ENCODE peak calls at places on chromosome 2, in seven cellular contexts. Z, C, W, R, Q, O and T are unnamed samples. For H3K4me1, the result is how much of the 10 kb centered on the place peaks cover.

GRCh38 chr2:60633615-60634014 is 80.2 kb upstream of the BCL11A start:
- DNase-seq in O (no peak), W (no peak), Q (no peak), Z (no peak), C (no peak), R (no peak), T (no peak)

GRCh38 chr2:86048383-86048701 is 57.3 kb downstream of the POLR1A start:
- DNase-seq in W (no peak), C (no peak), Q (no peak), R (no peak), O (peak), Z (no peak), T (peak)

GRCh38 chr2:179140546-179140945 is 90.6 kb upstream of the CCDC141 start:
- DNase-seq in R (no peak), O (no peak), Z (no peak), W (no peak), C (no peak), Q (no peak), T (no peak)

GRCh38 chr2:68124321-68124720 is 33.4 kb upstream of the PNO1 start:
- DNase-seq in C (no peak), W (no peak), Q (no peak), O (no peak), R (no peak), Z (no peak), T (no peak)

GRCh38 chr2:24763843-24764242 is 29.3 kb downstream of the PTRHD1 start:
- DNase-seq in Z (no peak), R (no peak), O (no peak), C (no peak), Q (no peak), W (no peak), T (no peak)

GRCh38 chr2:152588911-152589310 is 128.3 kb downstream of the PRPF40A start:
- DNase-seq in W (no peak), Z (no peak), O (no peak), Q (no peak), C (no peak), R (no peak), T (no peak)

GRCh38 chr2:71153585-71153984 is 23.2 kb downstream of the MPHOSPH10 start:
- DNase-seq in C (no peak), O (no peak), R (no peak), Z (no peak), Q (no peak), W (no peak), T (no peak)

GRCh38 chr2:232854082-232854481 is 16.0 kb upstream of the SNORC start:
- DNase-seq in C (no peak), Z (peak), Q (peak), W (no peak), R (no peak), O (no peak), T (no peak)

GRCh38 chr2:235218486-235218907 is 266.7 kb downstream of the SH3BP4 start:
- DNase-seq in Z (no peak), R (no peak), C (no peak), O (no peak), W (no peak), Q (no peak), T (no peak)

GRCh38 chr2:225438263-225438662 is 38.8 kb downstream of the NYAP2 start:
- DNase-seq in O (no peak), R (no peak), C (no peak), Q (no peak), Z (no peak), W (no peak), T (no peak)

GRCh38 chr2:58448065-58448507 is 207.0 kb upstream of the FANCL start:
- DNase-seq in O (no peak), W (no peak), Q (no peak), C (peak), Z (peak), R (peak), T (no peak)

GRCh38 chr2:75476778-75477177 is 84.0 kb downstream of the EVA1A start:
- DNase-seq in C (no peak), Q (no peak), R (no peak), W (no peak), O (no peak), Z (no peak), T (no peak)

GRCh38 chr2:127807678-127808353 is 3.2 kb downstream of the WDR33 start:
- DNase-seq in R (no peak), C (no peak), W (no peak), Z (no peak), O (no peak), Q (no peak), T (no peak)

GRCh38 chr2:210713122-210713521 is 156.7 kb downstream of the CPS1 start:
- DNase-seq in Z (no peak), C (no peak), O (no peak), R (no peak), Q (no peak), W (no peak), T (no peak)

GRCh38 chr2:9100080-9100876 is 96.8 kb upstream of the MBOAT2 start:
- DNase-seq in W (no peak), R (no peak), Q (no peak), Z (no peak), C (no peak), O (no peak), T (no peak)

GRCh38 chr2:146837857-146838256 is 1007.0 kb upstream of the ACVR2A start:
- DNase-seq in R (no peak), W (no peak), C (no peak), O (no peak), Q (no peak), Z (no peak), T (no peak)

GRCh38 chr2:12501469-12502147 is 215.1 kb upstream of the TRIB2 start:
- DNase-seq in C (no peak), W (no peak), Z (peak), O (peak), Q (no peak), R (no peak), T (no peak)

GRCh38 chr2:168494190-168494711 is 38.2 kb downstream of the CERS6 start:
- DNase-seq in O (no peak), W (no peak), Q (peak), R (no peak), C (peak), Z (peak), T (no peak)

GRCh38 chr2:222611684-222612083 is 44.2 kb downstream of the FARSB start:
- DNase-seq in C (no peak), W (no peak), Q (no peak), O (no peak), Z (no peak), R (no peak), T (no peak)

GRCh38 chr2:172995323-172996244 is 80.1 kb upstream of the MAP3K20 start:
- DNase-seq in Z (peak), O (no peak), C (peak), R (no peak), W (no peak), Q (no peak), T (no peak)

GRCh38 chr2:32366595-32366994 is 9.8 kb downstream of the BIRC6 start:
- DNase-seq in Q (no peak), W (no peak), O (no peak), R (no peak), Z (no peak), C (no peak), T (no peak)

GRCh38 chr2:147630585-147630984 is 214.2 kb upstream of the ACVR2A start:
- DNase-seq in C (no peak), O (no peak), Z (no peak), R (no peak), W (no peak), Q (no peak), T (no peak)

DNA sequence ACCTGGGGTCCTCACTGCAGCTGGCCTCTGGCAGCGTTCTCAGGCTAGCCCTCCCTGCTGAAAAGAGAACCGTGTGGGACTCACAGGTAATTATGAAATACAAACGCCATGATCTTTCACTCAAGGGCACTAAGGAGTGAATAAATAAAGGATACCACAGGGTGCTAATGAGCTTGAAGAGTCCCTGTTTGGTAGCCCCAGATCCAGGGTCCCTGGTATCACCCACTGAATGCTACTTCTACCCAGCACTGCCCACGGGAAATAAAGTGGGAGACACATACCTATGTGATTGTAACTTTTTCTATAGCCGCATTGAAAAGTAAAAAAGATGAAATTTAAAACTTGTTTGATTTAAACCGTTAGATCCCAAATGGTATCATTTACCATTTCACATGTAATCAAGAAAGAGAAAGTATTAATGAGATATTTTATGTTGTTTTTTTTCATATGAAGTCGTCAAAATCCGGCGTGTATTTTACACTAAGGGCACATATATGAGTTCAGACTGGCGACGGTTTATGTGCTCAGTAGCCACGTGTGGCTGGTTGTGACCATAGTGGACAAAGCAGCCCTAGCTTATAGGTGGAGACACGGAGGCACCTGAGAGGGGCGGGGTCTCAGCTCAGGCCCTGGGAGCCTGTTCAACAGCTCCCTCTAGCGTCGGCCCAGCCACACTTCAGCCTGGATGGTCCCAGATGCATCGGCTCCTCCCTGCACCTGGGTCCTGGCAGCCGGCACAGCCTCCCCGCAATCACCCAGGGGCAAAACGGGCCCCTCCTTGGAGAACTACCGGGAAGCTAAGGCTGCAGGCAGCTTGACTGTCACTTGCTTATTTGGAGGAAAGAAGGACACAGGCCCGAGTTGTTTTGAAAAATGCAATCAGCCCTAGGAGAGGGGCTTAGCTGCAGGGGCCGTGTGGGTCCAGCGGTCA is 39.2 kb downstream of the ODC1 start:
- DNase-seq in Z (peak), O (peak), W (peak), R (peak), C (peak), Q (peak), T (no peak)
- H3K4me1 ChIP-seq in Z (half or more), O (half or more), W (half or more), R (under half), C (under half), Q (under half), T (half or more)

GRCh38 chr2:216636570-216637450 is 3.6 kb downstream of the IGFBP2 start:
- DNase-seq in O (no peak), C (peak), R (no peak), W (peak), Z (peak), Q (peak), T (no peak)
- H3K27ac ChIP-seq in O (peak), C (no peak), R (peak), W (peak), Z (peak), Q (no peak), T (no peak)

DNA sequence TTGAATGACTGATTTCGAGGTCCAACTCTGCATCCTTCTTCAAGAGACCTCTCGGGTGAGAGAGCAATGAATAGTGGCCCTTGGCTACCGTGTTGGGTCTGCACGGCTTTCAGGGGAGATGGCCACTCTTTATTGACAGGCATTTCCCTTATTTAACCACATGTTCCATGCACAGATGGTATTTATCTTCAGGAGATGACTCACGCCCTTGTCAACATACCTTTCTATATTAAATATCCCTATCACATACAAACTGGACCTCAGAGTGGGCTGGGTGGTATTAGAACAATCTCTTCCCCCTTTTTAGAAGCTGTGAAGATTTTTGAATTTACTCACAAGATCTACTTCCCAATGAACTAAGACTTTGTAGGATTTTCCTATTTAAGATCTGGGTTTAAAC is 109.6 kb upstream of the CDC42EP3 start:
- DNase-seq in C (no peak), O (no peak), W (no peak), R (no peak), Q (no peak), Z (no peak), T (no peak)
- TF ChIP-seq EP300 in C (no peak), O (no peak), W (no peak), R (no peak), Q (no peak), Z (no peak), T (no peak)

DNA sequence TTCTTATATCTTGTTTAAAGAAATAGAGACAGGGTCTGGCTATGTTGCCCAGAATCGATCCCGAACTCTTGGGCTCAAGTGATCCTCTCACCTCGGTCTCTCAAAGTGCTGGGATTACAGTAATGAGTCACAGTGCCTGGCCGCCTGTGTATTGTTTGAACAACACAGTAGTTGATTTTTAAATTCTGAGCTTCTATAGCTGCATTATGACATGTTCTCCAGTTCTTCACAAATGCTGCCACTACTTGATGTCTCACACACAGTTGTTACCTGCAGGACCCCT is 7.7 kb upstream of the RHOB start:
- DNase-seq in W (peak), Q (no peak), O (peak), R (no peak), C (peak), Z (peak), T (no peak)
- H3K4me1 ChIP-seq in W (under half), Q (under half), O (under half), R (under half), C (half or more), Z (under half), T (under half)

GRCh38 chr2:217817466-217818292 is 185.1 kb downstream of the TNS1 start:
- DNase-seq in O (peak), W (no peak), C (no peak), R (no peak), Z (no peak), Q (no peak), T (no peak)

GRCh38 chr2:217816396-217816869 is 186.4 kb downstream of the TNS1 start:
- DNase-seq in Z (no peak), C (no peak), O (peak), R (no peak), Q (no peak), W (no peak), T (no peak)

GRCh38 chr2:217810275-217810674 is 192.5 kb downstream of the TNS1 start:
- DNase-seq in C (no peak), Z (no peak), R (no peak), Q (no peak), O (no peak), W (no peak), T (no peak)

GRCh38 chr2:217812170-217812569 is 190.6 kb downstream of the TNS1 start:
- DNase-seq in R (no peak), C (no peak), O (no peak), Z (no peak), Q (no peak), W (no peak), T (no peak)

GRCh38 chr2:217813828-217814227 is 189.0 kb downstream of the TNS1 start:
- DNase-seq in R (no peak), Z (no peak), Q (no peak), O (no peak), W (no peak), C (no peak), T (no peak)
- H3K27ac ChIP-seq in R (no peak), Z (no peak), Q (no peak), O (peak), W (no peak), C (no peak), T (no peak)

GRCh38 chr2:218289639-218290315 is 2.5 kb downstream of the TMBIM1 start:
- DNase-seq in O (no peak), Q (no peak), Z (no peak), R (no peak), W (no peak), C (peak), T (peak)
- TF ChIP-seq EP300 in O (no peak), Q (no peak), Z (peak), R (no peak), W (no peak), C (no peak), T (no peak)

GRCh38 chr2:113179446-113180045 is 5.8 kb downstream of the PSD4 start:
- DNase-seq in Z (no peak), O (no peak), R (no peak), Q (no peak), C (no peak), W (no peak), T (peak)
- H3K4me1 ChIP-seq in Z (under half), O (under half), R (under half), Q (under half), C (half or more), W (under half), T (under half)

GRCh38 chr2:28545590-28546195 is 49.8 kb downstream of the PLB1 start:
- DNase-seq in R (no peak), W (no peak), Q (no peak), C (peak), O (peak), Z (peak), T (no peak)

GRCh38 chr2:28544405-28544914 is 48.6 kb downstream of the PLB1 start:
- DNase-seq in O (peak), Z (peak), Q (peak), R (no peak), W (no peak), C (peak), T (no peak)

GRCh38 chr2:28544915-28545589 is 49.2 kb downstream of the PLB1 start:
- DNase-seq in Q (no peak), Z (peak), W (peak), R (no peak), C (peak), O (no peak), T (no peak)

GRCh38 chr2:28547223-28547860 is 51.5 kb downstream of the PLB1 start:
- DNase-seq in W (no peak), Z (no peak), C (no peak), O (peak), Q (no peak), R (no peak), T (no peak)

GRCh38 chr2:28546242-28546641 is 50.4 kb downstream of the PLB1 start:
- DNase-seq in Z (no peak), Q (no peak), O (peak), W (no peak), C (no peak), R (no peak), T (no peak)
- H3K27ac ChIP-seq in Z (no peak), Q (no peak), O (no peak), W (no peak), C (no peak), R (no peak), T (peak)

GRCh38 chr2:153623020-153623419 is 144.5 kb upstream of the RPRM start:
- DNase-seq in O (no peak), R (no peak), Z (no peak), W (no peak), C (no peak), Q (no peak), T (no peak)
- TF ChIP-seq EP300 in O (no peak), R (no peak), Z (no peak), W (no peak), C (no peak), Q (no peak), T (no peak)

DNA sequence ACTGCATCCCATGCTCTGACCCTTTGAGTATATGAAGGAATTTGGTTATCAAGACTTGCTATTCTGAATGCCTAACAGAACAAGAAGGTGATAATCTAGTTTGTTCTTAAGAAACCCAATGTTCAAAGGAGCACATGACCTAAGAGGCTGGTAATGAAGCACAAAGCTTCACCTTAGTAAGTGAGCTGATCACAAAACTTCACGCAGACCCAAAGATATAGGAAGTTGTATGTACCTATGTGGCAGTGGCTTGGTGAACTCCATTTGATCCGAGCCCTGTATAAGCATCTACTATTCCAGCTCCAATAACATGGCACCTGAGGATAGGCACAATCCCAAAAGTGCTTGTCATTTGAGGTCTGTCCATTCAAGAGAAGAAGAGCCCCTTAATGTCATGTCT is 78.6 kb downstream of the ANKRD44 start:
- DNase-seq in Q (no peak), Z (no peak), C (no peak), O (no peak), R (no peak), W (no peak), T (no peak)
- H3K4me1 ChIP-seq in Q (under half), Z (under half), C (under half), O (under half), R (under half), W (under half), T (under half)